ENCODE peak calls at places on chromosomes 13 and 19, in six cellular contexts. One of them, this sample, is unnamed.

GRCh38 chr19:54154603-54155345 is 4.7 kb downstream of the LENG1 start:
- DNase-seq in effector memory CD4-positive, alpha-beta T cell: no peak
- DNase-seq in smooth muscle cell of the brain vasculature: no peak
- DNase-seq in omental fat pad: no peak
- DNase-seq in T-helper 17 cell: no peak
- DNase-seq in progenitor cell of endocrine pancreas: no peak
- DNase-seq in this sample: no peak

GRCh38 chr13:42814868-42815267 is 33.5 kb downstream of the FAM216B start:
- DNase-seq in effector memory CD4-positive, alpha-beta T cell: no peak
- DNase-seq in smooth muscle cell of the brain vasculature: peak
- DNase-seq in omental fat pad: no peak
- DNase-seq in T-helper 17 cell: no peak
- DNase-seq in progenitor cell of endocrine pancreas: no peak
- DNase-seq in this sample: no peak

GRCh38 chr13:45206340-45206739 is 5.5 kb upstream of the KCTD4 start:
- DNase-seq in effector memory CD4-positive, alpha-beta T cell: no peak
- DNase-seq in smooth muscle cell of the brain vasculature: no peak
- DNase-seq in omental fat pad: no peak
- DNase-seq in T-helper 17 cell: no peak
- DNase-seq in progenitor cell of endocrine pancreas: no peak
- DNase-seq in this sample: no peak

GRCh38 chr13:39602614-39603366 is at the start of gene LHFPL6:
- DNase-seq in effector memory CD4-positive, alpha-beta T cell: no peak
- DNase-seq in smooth muscle cell of the brain vasculature: no peak
- DNase-seq in omental fat pad: peak
- DNase-seq in T-helper 17 cell: peak
- DNase-seq in progenitor cell of endocrine pancreas: peak
- DNase-seq in this sample: peak

GRCh38 chr19:21604941-21605548 is 99.6 kb downstream of the ZNF429 start:
- DNase-seq in effector memory CD4-positive, alpha-beta T cell: no peak
- DNase-seq in smooth muscle cell of the brain vasculature: no peak
- DNase-seq in omental fat pad: no peak
- DNase-seq in T-helper 17 cell: no peak
- DNase-seq in progenitor cell of endocrine pancreas: no peak
- DNase-seq in this sample: no peak

GRCh38 chr19:43532571-43532961 is 422 bp upstream of the ZNF575 start:
- DNase-seq in effector memory CD4-positive, alpha-beta T cell: no peak
- DNase-seq in smooth muscle cell of the brain vasculature: no peak
- DNase-seq in omental fat pad: no peak
- DNase-seq in T-helper 17 cell: peak
- DNase-seq in progenitor cell of endocrine pancreas: no peak
- DNase-seq in this sample: no peak

GRCh38 chr19:29479941-29480340 is 45.9 kb upstream of the VSTM2B start:
- DNase-seq in effector memory CD4-positive, alpha-beta T cell: no peak
- DNase-seq in smooth muscle cell of the brain vasculature: no peak
- DNase-seq in omental fat pad: no peak
- DNase-seq in T-helper 17 cell: no peak
- DNase-seq in progenitor cell of endocrine pancreas: no peak
- DNase-seq in this sample: no peak

GRCh38 chr19:36152886-36153525 is 759 bp upstream of the COX7A1 start:
- DNase-seq in effector memory CD4-positive, alpha-beta T cell: no peak
- DNase-seq in smooth muscle cell of the brain vasculature: no peak
- DNase-seq in omental fat pad: no peak
- DNase-seq in T-helper 17 cell: no peak
- DNase-seq in progenitor cell of endocrine pancreas: no peak
- DNase-seq in this sample: no peak

GRCh38 chr19:17220207-17220758 is 5.1 kb downstream of the USE1 start:
- DNase-seq in effector memory CD4-positive, alpha-beta T cell: no peak
- DNase-seq in smooth muscle cell of the brain vasculature: no peak
- DNase-seq in omental fat pad: no peak
- DNase-seq in T-helper 17 cell: no peak
- DNase-seq in progenitor cell of endocrine pancreas: no peak
- DNase-seq in this sample: no peak

GRCh38 chr19:5558101-5558621 is 9.6 kb downstream of the TINCR start:
- DNase-seq in effector memory CD4-positive, alpha-beta T cell: no peak
- DNase-seq in smooth muscle cell of the brain vasculature: no peak
- DNase-seq in omental fat pad: no peak
- DNase-seq in T-helper 17 cell: no peak
- DNase-seq in progenitor cell of endocrine pancreas: no peak
- DNase-seq in this sample: no peak

GRCh38 chr13:112804374-112804773 is 114.5 kb downstream of the ATP11A start:
- DNase-seq in effector memory CD4-positive, alpha-beta T cell: no peak
- DNase-seq in smooth muscle cell of the brain vasculature: no peak
- DNase-seq in omental fat pad: no peak
- DNase-seq in T-helper 17 cell: no peak
- DNase-seq in progenitor cell of endocrine pancreas: no peak
- DNase-seq in this sample: no peak

GRCh38 chr19:15291089-15291488 is 41.2 kb downstream of the BRD4 start:
- DNase-seq in effector memory CD4-positive, alpha-beta T cell: no peak
- DNase-seq in smooth muscle cell of the brain vasculature: no peak
- DNase-seq in omental fat pad: no peak
- DNase-seq in T-helper 17 cell: no peak
- DNase-seq in progenitor cell of endocrine pancreas: no peak
- DNase-seq in this sample: no peak

GRCh38 chr19:1009043-1009975 is 9.1 kb downstream of the GRIN3B start:
- DNase-seq in effector memory CD4-positive, alpha-beta T cell: no peak
- DNase-seq in smooth muscle cell of the brain vasculature: no peak
- DNase-seq in omental fat pad: no peak
- DNase-seq in T-helper 17 cell: no peak
- DNase-seq in progenitor cell of endocrine pancreas: no peak
- DNase-seq in this sample: no peak

GRCh38 chr13:40069173-40070044 is 413.9 kb downstream of the COG6 start:
- DNase-seq in effector memory CD4-positive, alpha-beta T cell: peak
- DNase-seq in smooth muscle cell of the brain vasculature: peak
- DNase-seq in omental fat pad: peak
- DNase-seq in T-helper 17 cell: peak
- DNase-seq in progenitor cell of endocrine pancreas: peak
- DNase-seq in this sample: peak

GRCh38 chr13:41296879-41297646 is 14.0 kb upstream of the NAA16 start:
- DNase-seq in effector memory CD4-positive, alpha-beta T cell: no peak
- DNase-seq in smooth muscle cell of the brain vasculature: no peak
- DNase-seq in omental fat pad: no peak
- DNase-seq in T-helper 17 cell: no peak
- DNase-seq in progenitor cell of endocrine pancreas: no peak
- DNase-seq in this sample: no peak

GRCh38 chr13:42758515-42758914 is 22.9 kb upstream of the FAM216B start:
- DNase-seq in effector memory CD4-positive, alpha-beta T cell: no peak
- DNase-seq in smooth muscle cell of the brain vasculature: no peak
- DNase-seq in omental fat pad: no peak
- DNase-seq in T-helper 17 cell: no peak
- DNase-seq in progenitor cell of endocrine pancreas: no peak
- DNase-seq in this sample: no peak

GRCh38 chr13:78138756-78139155 is 220.1 kb upstream of the EDNRB start:
- DNase-seq in effector memory CD4-positive, alpha-beta T cell: no peak
- DNase-seq in smooth muscle cell of the brain vasculature: no peak
- DNase-seq in omental fat pad: no peak
- DNase-seq in T-helper 17 cell: no peak
- DNase-seq in progenitor cell of endocrine pancreas: no peak
- DNase-seq in this sample: no peak

GRCh38 chr19:53772943-53773342 is 51.2 kb downstream of the NLRP12 start:
- DNase-seq in effector memory CD4-positive, alpha-beta T cell: no peak
- DNase-seq in smooth muscle cell of the brain vasculature: peak
- DNase-seq in omental fat pad: peak
- DNase-seq in T-helper 17 cell: no peak
- DNase-seq in progenitor cell of endocrine pancreas: peak
- DNase-seq in this sample: peak

GRCh38 chr13:40271931-40272775 is 394.3 kb downstream of the FOXO1 start:
- DNase-seq in effector memory CD4-positive, alpha-beta T cell: no peak
- DNase-seq in smooth muscle cell of the brain vasculature: peak
- DNase-seq in omental fat pad: no peak
- DNase-seq in T-helper 17 cell: no peak
- DNase-seq in progenitor cell of endocrine pancreas: no peak
- DNase-seq in this sample: no peak

GRCh38 chr13:49246850-49247721 is 639 bp upstream of the CDADC1 start:
- DNase-seq in effector memory CD4-positive, alpha-beta T cell: no peak
- DNase-seq in smooth muscle cell of the brain vasculature: no peak
- DNase-seq in omental fat pad: no peak
- DNase-seq in T-helper 17 cell: no peak
- DNase-seq in progenitor cell of endocrine pancreas: no peak
- DNase-seq in this sample: no peak

This sample was measured in NT2/D1.